ENCODE peak calls at places on chromosomes 2 and 18, in ten cellular contexts. H, R, A, B, M, K, V, N, G and S are unnamed samples.

GRCh38 chr2:135839713-135840112 is 2.7 kb upstream of the LCT start:
- DNase-seq in V (no peak), K (no peak), N (peak; percentile 38), B (no peak), M (no peak), A (no peak), G (no peak), R (no peak), H (no peak), S (no peak)

GRCh38 chr2:56170988-56171387 is 12.8 kb upstream of the CCDC85A start:
- DNase-seq in M (no peak), H (no peak), B (no peak), N (no peak), V (no peak), A (no peak), K (no peak), R (no peak), G (no peak), S (no peak)

GRCh38 chr18:63879684-63880083 is 7.8 kb upstream of the SERPINB2 start:
- DNase-seq in A (no peak), M (no peak), R (no peak), B (no peak), V (no peak), H (no peak), N (no peak), K (no peak), G (no peak), S (no peak)

GRCh38 chr2:158125756-158126498 is 24.3 kb downstream of the UPP2 start:
- DNase-seq in G (no peak), V (no peak), K (no peak), B (no peak), N (no peak), M (no peak), R (no peak), A (no peak), H (no peak), S (no peak)

GRCh38 chr2:168849610-168850009 is 40.6 kb downstream of the SPC25 start:
- DNase-seq in K (no peak), N (peak; percentile 32), G (peak; percentile 27), H (no peak), R (peak; percentile 59), B (no peak), V (peak; percentile 73), A (no peak), M (peak; percentile 71), S (no peak)

GRCh38 chr18:961644-962355 is 57.1 kb downstream of the ADCYAP1 start:
- DNase-seq in V (peak; percentile 13), R (peak; percentile 29), H (no peak), K (no peak), M (peak; percentile 14), A (no peak), N (peak; percentile 23), G (peak; percentile 33), B (no peak), S (no peak)

GRCh38 chr18:76564117-76564516 is 69.1 kb upstream of the ZNF516 start:
- DNase-seq in V (no peak), R (no peak), N (no peak), M (no peak), G (no peak), H (no peak), A (no peak), K (no peak), B (no peak), S (no peak)

GRCh38 chr2:134360750-134361487 is 107.0 kb downstream of the MGAT5 start:
- DNase-seq in K (peak; percentile 38), G (no peak), R (no peak), A (no peak), B (no peak), H (no peak), N (peak; percentile 60), V (no peak), M (no peak), S (no peak)

GRCh38 chr2:28327963-28328922 is 64.4 kb upstream of the FOSL2 start:
- DNase-seq in H (no peak), M (no peak), N (peak; percentile 65), G (no peak), B (no peak), A (no peak), K (no peak), V (no peak), R (no peak), S (peak; percentile 64)

GRCh38 chr2:219249203-219249980 is 3.7 kb upstream of the TUBA4B start:
- DNase-seq in N (no peak), M (peak; percentile 73), R (peak; percentile 94), K (no peak), A (peak; percentile 64), G (no peak), B (peak; percentile 55), H (peak; percentile 35), V (peak; percentile 96), S (peak; percentile 91)

GRCh38 chr2:40085786-40086185 is 306.7 kb upstream of the THUMPD2 start:
- DNase-seq in M (no peak), A (no peak), V (no peak), N (no peak), G (no peak), B (no peak), K (no peak), H (no peak), R (no peak), S (no peak)

GRCh38 chr2:152383702-152384101 is 48.7 kb downstream of the FMNL2 start:
- DNase-seq in R (no peak), A (no peak), K (no peak), V (no peak), B (no peak), G (no peak), N (no peak), H (no peak), M (no peak), S (no peak)

GRCh38 chr2:102301867-102302362 is 9.4 kb upstream of the IL1RL1 start:
- DNase-seq in A (peak; percentile 47), V (no peak), N (no peak), B (no peak), H (no peak), M (no peak), K (no peak), G (peak; percentile 7), R (peak; percentile 41), S (no peak)

GRCh38 chr18:37210781-37211180 is 354.8 kb downstream of the CELF4 start:
- DNase-seq in G (no peak), H (no peak), B (no peak), A (no peak), M (no peak), R (no peak), V (no peak), N (no peak), K (no peak), S (no peak)

GRCh38 chr2:219502618-219503017 is 3.9 kb downstream of the GMPPA start:
- DNase-seq in M (no peak), A (no peak), K (no peak), R (no peak), G (no peak), B (no peak), N (no peak), H (no peak), V (no peak), S (no peak)

GRCh38 chr2:16900405-16901025 is 234.9 kb upstream of the CYRIA start:
- DNase-seq in H (no peak), R (no peak), M (no peak), V (peak; percentile 55), G (peak; percentile 29), K (no peak), B (no peak), A (no peak), N (no peak), S (no peak)

GRCh38 chr2:201116115-201116958 is at the start of gene CFLAR:
- DNase-seq in H (peak; percentile 57), N (peak; percentile 84), M (peak; percentile 65), G (no peak), A (no peak), R (peak; percentile 85), B (peak; percentile 51), K (peak; percentile 94), V (peak; percentile 94), S (peak; percentile 88)

GRCh38 chr2:9074930-9075329 is 71.4 kb upstream of the MBOAT2 start:
- DNase-seq in G (peak; percentile 62), N (no peak), V (no peak), H (no peak), B (no peak), K (no peak), A (no peak), R (no peak), M (no peak), S (no peak)

GRCh38 chr2:12045864-12046291 is 299.4 kb downstream of the LPIN1 start:
- DNase-seq in R (no peak), V (no peak), A (peak; percentile 85), K (peak; percentile 25), G (no peak), B (no peak), M (no peak), N (no peak), H (no peak), S (no peak)
- H3K4me3 ChIP-seq in R (no peak overlapping the region), V (no peak overlapping the region), A (peak overlapping the region; percentile 31), K (no peak overlapping the region), G (no peak overlapping the region), B (no peak overlapping the region), M (no peak overlapping the region), N (no peak overlapping the region), H (no peak overlapping the region), S (no peak overlapping the region)

GRCh38 chr2:240291940-240292574 is 143.4 kb upstream of the GPC1 start:
- DNase-seq in N (no peak), M (no peak), R (no peak), G (no peak), V (no peak), B (no peak), H (no peak), K (no peak), A (no peak), S (no peak)
- TF ChIP-seq EP300 in N (no peak), M (no peak), R (no peak), G (no peak), V (no peak), B (no peak), H (no peak), K (no peak), A (no peak), S (no peak)

DNA sequence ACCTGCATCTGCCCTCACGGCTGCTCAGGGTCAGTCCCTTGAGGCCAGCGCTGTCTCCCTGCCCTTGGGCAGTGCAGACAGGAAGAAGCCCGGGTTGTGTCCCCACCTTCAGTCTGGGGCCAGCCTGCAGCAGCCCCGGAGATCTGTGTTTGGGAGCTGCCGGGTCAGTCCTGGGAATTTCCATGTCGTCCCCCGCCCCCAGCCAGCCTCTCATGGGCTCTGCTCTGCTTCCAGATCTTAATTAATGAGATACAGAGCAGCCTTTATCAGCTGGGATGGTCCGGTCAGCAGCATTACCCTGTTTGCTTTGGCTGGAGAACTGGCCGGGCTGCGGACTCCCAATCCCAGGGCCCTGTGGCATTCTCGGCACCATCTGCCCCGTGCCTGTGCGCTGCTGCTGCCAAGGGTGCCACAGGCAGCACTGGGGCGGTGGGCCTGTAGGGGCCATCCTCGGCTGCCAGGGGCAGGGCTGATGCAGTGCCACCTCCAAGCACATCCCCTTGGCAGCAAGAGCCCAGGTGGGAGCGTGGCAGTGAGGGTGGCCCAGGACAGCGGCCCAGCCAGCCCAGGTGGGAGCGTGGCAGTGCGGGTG is 2.4 kb downstream of the BOK start:
- DNase-seq in G (no peak), K (peak; percentile 76), H (no peak), A (no peak), B (no peak), V (no peak), R (no peak), N (peak; percentile 96), M (no peak), S (no peak)
- H3K4me3 ChIP-seq in G (no peak overlapping the region), K (peak overlapping the region; percentile 95), H (no peak overlapping the region), A (no peak overlapping the region), B (no peak overlapping the region), V (peak overlapping the region; percentile 93), R (no peak overlapping the region), N (no peak overlapping the region), M (peak overlapping the region; percentile 46), S (peak overlapping the region; percentile 61)

GRCh38 chr2:64779117-64779690 is 125.5 kb upstream of the SERTAD2 start:
- DNase-seq in M (no peak), K (no peak), G (no peak), A (no peak), H (no peak), V (no peak), N (no peak), R (no peak), B (no peak), S (no peak)
- TF ChIP-seq EP300 in M (no peak), K (no peak), G (no peak), A (no peak), H (no peak), V (no peak), N (peak; percentile 83), R (no peak), B (no peak), S (no peak)